ENCODE peak calls at places on chromosomes 2 and 18, in six cellular contexts. A is left ventricle myocardium superior; S is RPMI8226; Q is non-pigmented ciliary epithelial cell; L is activated CD4-positive, CD25-positive, alpha-beta regulatory T cell treated with anti-CD3 and anti-CD28 coated beads, Interleukin-2, amount 50 U/mL, for 72 hours; Y is activated CD4-positive, alpha-beta T cell treated with anti-CD3 and anti-CD28 coated beads for 4 hours. T is an unnamed sample.
A peak's percentile ranks its signal among the peaks of the same experiment; 100 is the strongest.

GRCh38 chr2:83022631-83023210 is 1436.4 kb downstream of the SUCLG1 start:
- DNase-seq in A (no peak), S (no peak), Q (no peak), L (no peak), Y (no peak), T (no peak)

GRCh38 chr2:239251971-239252370 is 148.8 kb downstream of the HDAC4 start:
- DNase-seq in A (no peak), S (no peak), Q (no peak), L (peak; percentile 20), Y (no peak), T (no peak)

GRCh38 chr2:136325844-136326291 is 207.9 kb upstream of the CXCR4 start:
- DNase-seq in A (no peak), S (no peak), Q (no peak), L (no peak), Y (no peak), T (no peak)

GRCh38 chr2:201959626-201960025 is 74.0 kb upstream of the FZD7 start:
- DNase-seq in A (no peak), S (no peak), Q (no peak), L (no peak), Y (no peak), T (no peak)

GRCh38 chr2:150167711-150168110 is 319.8 kb downstream of the RND3 start:
- DNase-seq in A (no peak), S (no peak), Q (no peak), L (no peak), Y (no peak), T (peak; percentile 23)

GRCh38 chr2:110099471-110100225 is 16.0 kb downstream of the MALL start:
- DNase-seq in A (no peak), S (no peak), Q (no peak), L (no peak), Y (no peak), T (no peak)

GRCh38 chr2:33680906-33681305 is 81.8 kb upstream of the FAM98A start:
- DNase-seq in A (no peak), S (no peak), Q (no peak), L (no peak), Y (no peak), T (no peak)

GRCh38 chr2:237732790-237733349 is 65.7 kb upstream of the RBM44 start:
- DNase-seq in A (peak; percentile 78), S (no peak), Q (no peak), L (no peak), Y (peak; percentile 15), T (no peak)

GRCh38 chr2:241391892-241392665 is 36.0 kb downstream of the FARP2 start:
- DNase-seq in A (no peak), S (peak; percentile 38), Q (no peak), L (no peak), Y (peak; percentile 18), T (no peak)

GRCh38 chr2:17136895-17137294 is 381.3 kb downstream of the RAD51AP2 start:
- DNase-seq in A (no peak), S (no peak), Q (no peak), L (no peak), Y (no peak), T (no peak)

GRCh38 chr18:8839285-8839684 is 133.9 kb downstream of the MTCL1 start:
- DNase-seq in A (peak; percentile 66), S (no peak), Q (no peak), L (no peak), Y (no peak), T (no peak)

GRCh38 chr2:73257425-73258125 is 23.5 kb downstream of the CCT7 start:
- DNase-seq in A (peak; percentile 55), S (peak; percentile 58), Q (no peak), L (no peak), Y (no peak), T (no peak)

GRCh38 chr2:117942958-117943672 is 70.8 kb downstream of the CCDC93 start:
- DNase-seq in A (no peak), S (no peak), Q (no peak), L (no peak), Y (no peak), T (peak; percentile 77)

GRCh38 chr2:102050854-102051391 is 59.2 kb downstream of the IL1R2 start:
- DNase-seq in A (peak; percentile 86), S (no peak), Q (no peak), L (no peak), Y (no peak), T (no peak)

GRCh38 chr2:24659862-24660261 is 133.3 kb downstream of the PTRHD1 start:
- DNase-seq in A (no peak), S (no peak), Q (no peak), L (no peak), Y (no peak), T (no peak)

GRCh38 chr2:43219383-43220228 is 6.8 kb downstream of the ZFP36L2 start:
- DNase-seq in A (peak; percentile 94), S (peak; percentile 94), Q (no peak), L (peak; percentile 80), Y (peak; percentile 58), T (no peak)

GRCh38 chr2:226915846-226916360 is 80.0 kb downstream of the RHBDD1 start:
- DNase-seq in A (no peak), S (no peak), Q (peak; percentile 42), L (no peak), Y (no peak), T (no peak)

GRCh38 chr18:36635414-36636096 is 193.2 kb downstream of the TPGS2 start:
- DNase-seq in A (no peak), S (no peak), Q (no peak), L (no peak), Y (no peak), T (no peak)

GRCh38 chr2:10486601-10487079 is 38.5 kb upstream of the ODC1 start:
- DNase-seq in A (no peak), S (no peak), Q (no peak), L (no peak), Y (no peak), T (no peak)

T was measured in BJ.